ENCODE peak calls at places on chromosomes 12 and 14, in six cellular contexts. B is endothelial cell; R is CD8-positive, alpha-beta T cell; F is B cell; V is tibial artery; P is left ventricle myocardium inferior. Q is an unnamed sample.
A peak's percentile ranks its signal among the peaks of the same experiment; 100 is the strongest.

GRCh38 chr14:102508410-102508773 is 1.2 kb downstream of the ANKRD9 start:
- DNase-seq in P (peak; percentile 62), V (no peak), B (no peak), R (no peak), F (no peak), Q (no peak)

GRCh38 chr14:41899416-41899815 is 292.7 kb downstream of the LRFN5 start:
- DNase-seq in R (no peak), B (no peak), P (no peak), V (no peak), F (no peak), Q (no peak)

GRCh38 chr12:11862794-11863193 is 207.9 kb upstream of the BCL2L14 start:
- DNase-seq in R (no peak), P (no peak), V (no peak), F (no peak), B (no peak), Q (no peak)

GRCh38 chr12:120797677-120798642 is 72.3 kb downstream of the ACADS start:
- DNase-seq in B (no peak), P (no peak), R (no peak), V (no peak), F (no peak), Q (no peak)

GRCh38 chr14:74289801-74290200 is 12.9 kb downstream of the ABCD4 start:
- DNase-seq in F (no peak), B (no peak), V (no peak), R (no peak), P (no peak), Q (no peak)

GRCh38 chr14:37712976-37713431 is 117.6 kb downstream of the TTC6 start:
- DNase-seq in B (no peak), F (no peak), V (no peak), P (no peak), R (no peak), Q (no peak)

GRCh38 chr12:4791497-4791896 is 71.3 kb downstream of the GALNT8 start:
- DNase-seq in V (no peak), B (no peak), R (no peak), F (no peak), P (no peak), Q (no peak)

GRCh38 chr14:22597771-22598098 is 365 bp upstream of the ABHD4 start:
- DNase-seq in F (no peak), B (no peak), P (no peak), R (no peak), V (no peak), Q (no peak)

GRCh38 chr12:68559246-68559645 is 51.5 kb upstream of the RAP1B start:
- DNase-seq in V (no peak), B (no peak), F (no peak), R (no peak), P (no peak), Q (no peak)

GRCh38 chr14:65833256-65833880 is 420.8 kb downstream of the FUT8 start:
- DNase-seq in P (no peak), R (no peak), F (no peak), V (no peak), B (no peak), Q (no peak)

GRCh38 chr14:59215353-59215752 is 26.9 kb downstream of the DAAM1 start:
- DNase-seq in V (peak; percentile 92), P (peak; percentile 80), F (no peak), B (no peak), R (no peak), Q (peak; percentile 74)

GRCh38 chr12:50985322-50985721 is 33.0 kb downstream of the HIGD1C start:
- DNase-seq in F (no peak), P (no peak), R (no peak), B (no peak), V (no peak), Q (peak; percentile 70)

GRCh38 chr12:12976366-12976765 is 23.7 kb downstream of the HEBP1 start:
- DNase-seq in F (no peak), P (no peak), B (no peak), V (no peak), R (no peak), Q (no peak)

GRCh38 chr12:98154850-98155249 is 360.5 kb upstream of the TMPO start:
- DNase-seq in F (no peak), P (no peak), B (peak; percentile 43), R (no peak), V (no peak), Q (no peak)

GRCh38 chr12:14138495-14138894 is 157.1 kb upstream of the GRIN2B start:
- DNase-seq in R (no peak), F (no peak), B (peak; percentile 46), P (no peak), V (no peak), Q (no peak)

GRCh38 chr12:122946690-122947271 is 19.5 kb downstream of the ABCB9 start:
- DNase-seq in F (peak; percentile 71), B (no peak), V (peak; percentile 96), R (peak; percentile 61), P (peak; percentile 68), Q (peak; percentile 96)

GRCh38 chr12:79689041-79689476 is 1.7 kb downstream of the PAWR start:
- DNase-seq in B (no peak), V (no peak), R (no peak), F (no peak), P (no peak), Q (no peak)

GRCh38 chr14:50971122-50971781 is 27.0 kb upstream of the PYGL start:
- DNase-seq in F (no peak), P (no peak), R (no peak), V (no peak), B (no peak), Q (no peak)

GRCh38 chr14:88452231-88452630 is 66.8 kb downstream of the SPATA7 start:
- DNase-seq in B (no peak), F (no peak), R (no peak), V (no peak), P (no peak), Q (no peak)

GRCh38 chr14:53529519-53529918 is 376.4 kb upstream of the DDHD1 start:
- DNase-seq in F (no peak), B (no peak), P (no peak), V (no peak), R (no peak), Q (no peak)

GRCh38 chr12:6167327-6168280 is 32.6 kb upstream of the CD9 start:
- DNase-seq in B (no peak), P (no peak), V (peak; percentile 87), R (peak; percentile 12), F (peak; percentile 47), Q (peak; percentile 90)

GRCh38 chr12:88934163-88934747 is 354.0 kb upstream of the KITLG start:
- DNase-seq in V (no peak), R (no peak), B (no peak), F (no peak), P (no peak), Q (no peak)

GRCh38 chr14:72615511-72616121 is 278.3 kb downstream of the DPF3 start:
- DNase-seq in V (no peak), R (no peak), F (no peak), P (no peak), B (no peak), Q (no peak)

GRCh38 chr14:53963491-53964227 is 7.0 kb upstream of the BMP4 start:
- DNase-seq in V (peak; percentile 74), B (peak; percentile 57), R (no peak), P (peak; percentile 39), F (no peak), Q (peak; percentile 77)

GRCh38 chr12:57005980-57006808 is at the start of gene ZBTB39:
- DNase-seq in F (peak; percentile 71), P (peak; percentile 64), B (peak; percentile 84), R (peak; percentile 66), V (peak; percentile 71), Q (no peak)
- TF ChIP-seq CTCF in F (peak; percentile 61), P (peak; percentile 68), B (peak; percentile 59), R (peak; percentile 43), V (peak; percentile 52), Q (peak; percentile 57)

GRCh38 chr12:118982308-118982707 is 967 bp downstream of the SRRM4 start:
- DNase-seq in V (no peak), P (no peak), R (no peak), F (no peak), B (no peak), Q (no peak)

GRCh38 chr12:118981285-118982201 is at the start of gene SRRM4:
- DNase-seq in P (no peak), F (no peak), V (no peak), B (peak; percentile 74), R (no peak), Q (no peak)

GRCh38 chr12:118984206-118984943 is 3.0 kb downstream of the SRRM4 start:
- DNase-seq in R (no peak), F (no peak), B (no peak), V (no peak), P (no peak), Q (no peak)

GRCh38 chr12:118983147-118983824 is 1.9 kb downstream of the SRRM4 start:
- DNase-seq in P (no peak), B (no peak), V (no peak), R (no peak), F (no peak), Q (no peak)

DNA sequence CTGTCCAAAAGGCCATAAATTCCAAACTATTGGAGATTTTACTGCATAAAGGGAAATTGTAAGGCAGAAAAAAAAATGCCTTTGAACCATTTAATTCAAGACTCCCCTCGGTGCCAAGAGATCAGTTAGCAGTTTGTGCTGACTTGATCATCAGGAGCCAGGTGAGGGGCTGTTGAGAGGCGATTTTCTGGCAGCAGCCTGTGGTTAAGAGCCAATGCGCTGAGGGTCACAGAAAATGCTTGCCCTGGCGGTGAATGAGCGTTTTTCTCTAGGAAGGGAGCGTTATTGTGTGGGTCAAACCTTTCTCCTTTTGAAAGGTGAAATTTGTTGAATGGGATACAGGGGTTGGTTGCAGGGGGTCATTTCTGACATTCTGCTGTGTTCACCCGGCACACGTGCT is 4.7 kb downstream of the SRRM4 start:
- DNase-seq in F (no peak), P (no peak), B (no peak), V (no peak), R (no peak), Q (no peak)
- TF ChIP-seq CTCF in F (no peak), P (no peak), B (no peak), V (no peak), R (no peak), Q (no peak)

DNA sequence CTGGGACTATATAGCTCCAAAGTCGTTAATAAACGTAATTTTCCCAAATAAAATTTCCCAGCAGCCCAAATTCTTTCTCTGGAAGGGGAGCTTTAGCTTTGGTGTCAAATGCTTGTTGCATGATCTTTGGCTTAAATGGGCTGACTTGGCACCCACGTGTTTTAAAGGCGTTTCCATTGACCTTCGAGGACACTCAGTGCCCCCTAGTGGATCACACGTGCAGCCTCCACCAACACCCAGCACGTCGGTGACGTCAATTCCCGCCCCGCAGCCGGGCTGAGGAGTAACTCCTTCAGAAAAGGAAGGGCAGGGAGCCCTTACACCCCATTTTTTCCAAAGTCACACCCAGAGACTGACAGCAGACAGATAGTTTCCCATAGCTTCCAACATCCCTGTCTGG is 707.8 kb downstream of the AACS start:
- DNase-seq in V (no peak), B (no peak), R (no peak), P (no peak), F (no peak), Q (no peak)
- TF ChIP-seq CTCF in V (no peak), B (peak; percentile 17), R (no peak), P (peak; percentile 29), F (peak; percentile 13), Q (no peak)

GRCh38 chr14:43792980-43793379 is 714.1 kb downstream of the FSCB start:
- DNase-seq in P (no peak), R (no peak), B (no peak), F (no peak), V (no peak), Q (no peak)

GRCh38 chr14:43793579-43793978 is 713.5 kb downstream of the FSCB start:
- DNase-seq in B (no peak), R (no peak), V (no peak), F (no peak), P (no peak), Q (no peak)

GRCh38 chr14:43790681-43791080 is 716.4 kb downstream of the FSCB start:
- DNase-seq in B (no peak), P (no peak), F (no peak), V (no peak), R (no peak), Q (no peak)

GRCh38 chr14:43795600-43796228 is 711.4 kb downstream of the FSCB start:
- DNase-seq in V (no peak), P (no peak), R (no peak), B (no peak), F (no peak), Q (no peak)
- TF ChIP-seq CTCF in V (no peak), P (no peak), R (no peak), B (peak; percentile 45), F (no peak), Q (no peak)